ENCODE peak calls at places on chromosomes 2 and 18, in seven cellular contexts. One of them, this sample, is unnamed.

GRCh38 chr18:33744032-33744697 is 166.1 kb downstream of the ASXL3 start:
- DNase-seq in heart right ventricle: no peak
- DNase-seq in right atrium auricular region: no peak
- DNase-seq in NCI-H1436: no peak
- DNase-seq in stimulated activated naive CD4-positive, alpha-beta T cell: no peak
- DNase-seq in H1: no peak
- DNase-seq in RKO: no peak
- DNase-seq in this sample: no peak

GRCh38 chr2:8009010-8009597 is 672.8 kb upstream of the ID2 start:
- DNase-seq in right atrium auricular region: peak; percentile 55
- DNase-seq in heart right ventricle: no peak
- DNase-seq in NCI-H1436: no peak
- DNase-seq in stimulated activated naive CD4-positive, alpha-beta T cell: no peak
- DNase-seq in H1: peak; percentile 16
- DNase-seq in RKO: peak; percentile 59
- DNase-seq in this sample: no peak

GRCh38 chr2:20595439-20596192 is 55.3 kb downstream of the HS1BP3 start:
- DNase-seq in H1: no peak
- DNase-seq in heart right ventricle: no peak
- DNase-seq in stimulated activated naive CD4-positive, alpha-beta T cell: no peak
- DNase-seq in NCI-H1436: no peak
- DNase-seq in RKO: no peak
- DNase-seq in right atrium auricular region: peak; percentile 59
- DNase-seq in this sample: no peak

GRCh38 chr2:189293164-189293563 is 113.6 kb upstream of the COL5A2 start:
- DNase-seq in stimulated activated naive CD4-positive, alpha-beta T cell: no peak
- DNase-seq in heart right ventricle: no peak
- DNase-seq in H1: no peak
- DNase-seq in NCI-H1436: no peak
- DNase-seq in RKO: no peak
- DNase-seq in right atrium auricular region: no peak
- DNase-seq in this sample: no peak

GRCh38 chr2:219249203-219249980 is 3.7 kb upstream of the TUBA4B start:
- DNase-seq in H1: no peak
- DNase-seq in heart right ventricle: peak; percentile 76
- DNase-seq in NCI-H1436: peak; percentile 17
- DNase-seq in right atrium auricular region: peak; percentile 69
- DNase-seq in RKO: peak; percentile 71
- DNase-seq in stimulated activated naive CD4-positive, alpha-beta T cell: peak; percentile 41
- DNase-seq in this sample: peak; percentile 37

GRCh38 chr2:38264649-38265322 is 112.3 kb downstream of the ATL2 start:
- DNase-seq in heart right ventricle: no peak
- DNase-seq in H1: no peak
- DNase-seq in right atrium auricular region: no peak
- DNase-seq in NCI-H1436: no peak
- DNase-seq in RKO: no peak
- DNase-seq in stimulated activated naive CD4-positive, alpha-beta T cell: no peak
- DNase-seq in this sample: no peak

GRCh38 chr2:235724964-235725603 is 231.2 kb downstream of the AGAP1 start:
- DNase-seq in heart right ventricle: peak; percentile 68
- DNase-seq in RKO: no peak
- DNase-seq in NCI-H1436: no peak
- DNase-seq in H1: no peak
- DNase-seq in stimulated activated naive CD4-positive, alpha-beta T cell: no peak
- DNase-seq in right atrium auricular region: peak; percentile 86
- DNase-seq in this sample: no peak

GRCh38 chr18:9738266-9738969 is 30.3 kb downstream of the RAB31 start:
- DNase-seq in heart right ventricle: no peak
- DNase-seq in NCI-H1436: no peak
- DNase-seq in H1: no peak
- DNase-seq in RKO: no peak
- DNase-seq in stimulated activated naive CD4-positive, alpha-beta T cell: no peak
- DNase-seq in right atrium auricular region: no peak
- DNase-seq in this sample: no peak

GRCh38 chr2:8088810-8089209 is 593.0 kb upstream of the ID2 start:
- DNase-seq in heart right ventricle: no peak
- DNase-seq in NCI-H1436: no peak
- DNase-seq in stimulated activated naive CD4-positive, alpha-beta T cell: no peak
- DNase-seq in H1: no peak
- DNase-seq in right atrium auricular region: no peak
- DNase-seq in RKO: no peak
- DNase-seq in this sample: no peak

GRCh38 chr2:25078171-25079049 is 36.5 kb downstream of the EFR3B start:
- DNase-seq in stimulated activated naive CD4-positive, alpha-beta T cell: no peak
- DNase-seq in heart right ventricle: peak; percentile 35
- DNase-seq in RKO: peak; percentile 19
- DNase-seq in right atrium auricular region: no peak
- DNase-seq in H1: no peak
- DNase-seq in NCI-H1436: no peak
- DNase-seq in this sample: no peak

GRCh38 chr18:79784965-79785770 is 12.6 kb upstream of the KCNG2 start:
- DNase-seq in RKO: peak; percentile 23
- DNase-seq in heart right ventricle: no peak
- DNase-seq in NCI-H1436: no peak
- DNase-seq in right atrium auricular region: no peak
- DNase-seq in H1: no peak
- DNase-seq in stimulated activated naive CD4-positive, alpha-beta T cell: no peak
- DNase-seq in this sample: no peak

GRCh38 chr2:101725515-101726192 is 28.1 kb downstream of the MAP4K4 start:
- DNase-seq in RKO: no peak
- DNase-seq in NCI-H1436: no peak
- DNase-seq in H1: peak; percentile 63
- DNase-seq in heart right ventricle: no peak
- DNase-seq in stimulated activated naive CD4-positive, alpha-beta T cell: no peak
- DNase-seq in right atrium auricular region: no peak
- DNase-seq in this sample: no peak

GRCh38 chr2:16121986-16122390 is 181.6 kb downstream of the MYCN start:
- DNase-seq in NCI-H1436: no peak
- DNase-seq in heart right ventricle: no peak
- DNase-seq in RKO: no peak
- DNase-seq in right atrium auricular region: no peak
- DNase-seq in stimulated activated naive CD4-positive, alpha-beta T cell: no peak
- DNase-seq in H1: peak; percentile 19
- DNase-seq in this sample: no peak

GRCh38 chr18:8858888-8859511 is 153.6 kb downstream of the MTCL1 start:
- DNase-seq in heart right ventricle: no peak
- DNase-seq in H1: no peak
- DNase-seq in RKO: peak; percentile 85
- DNase-seq in stimulated activated naive CD4-positive, alpha-beta T cell: no peak
- DNase-seq in right atrium auricular region: no peak
- DNase-seq in NCI-H1436: no peak
- DNase-seq in this sample: no peak

GRCh38 chr2:45000341-45000901 is 8.8 kb downstream of the SIX2 start:
- DNase-seq in stimulated activated naive CD4-positive, alpha-beta T cell: no peak
- DNase-seq in H1: no peak
- DNase-seq in NCI-H1436: no peak
- DNase-seq in heart right ventricle: no peak
- DNase-seq in right atrium auricular region: no peak
- DNase-seq in RKO: no peak
- DNase-seq in this sample: no peak

GRCh38 chr2:43333096-43333655 is 106.8 kb upstream of the ZFP36L2 start:
- DNase-seq in RKO: no peak
- DNase-seq in stimulated activated naive CD4-positive, alpha-beta T cell: no peak
- DNase-seq in H1: no peak
- DNase-seq in heart right ventricle: no peak
- DNase-seq in NCI-H1436: no peak
- DNase-seq in right atrium auricular region: no peak
- DNase-seq in this sample: no peak

GRCh38 chr2:84077504-84077903 is 381.6 kb downstream of the SUCLG1 start:
- DNase-seq in NCI-H1436: no peak
- DNase-seq in stimulated activated naive CD4-positive, alpha-beta T cell: no peak
- DNase-seq in H1: no peak
- DNase-seq in RKO: peak; percentile 41
- DNase-seq in right atrium auricular region: no peak
- DNase-seq in heart right ventricle: no peak
- DNase-seq in this sample: no peak

GRCh38 chr2:9781252-9781651 is 62.0 kb upstream of the TAF1B start:
- DNase-seq in right atrium auricular region: no peak
- DNase-seq in heart right ventricle: no peak
- DNase-seq in NCI-H1436: no peak
- DNase-seq in stimulated activated naive CD4-positive, alpha-beta T cell: no peak
- DNase-seq in RKO: no peak
- DNase-seq in H1: no peak
- DNase-seq in this sample: no peak

GRCh38 chr2:74739129-74739528 is 85.1 kb downstream of the SEMA4F start:
- DNase-seq in NCI-H1436: no peak
- DNase-seq in heart right ventricle: no peak
- DNase-seq in RKO: no peak
- DNase-seq in right atrium auricular region: no peak
- DNase-seq in H1: no peak
- DNase-seq in stimulated activated naive CD4-positive, alpha-beta T cell: no peak
- DNase-seq in this sample: no peak

GRCh38 chr2:172972005-172972619 is 103.5 kb upstream of the MAP3K20 start:
- DNase-seq in right atrium auricular region: no peak
- DNase-seq in heart right ventricle: peak; percentile 27
- DNase-seq in RKO: peak; percentile 57
- DNase-seq in stimulated activated naive CD4-positive, alpha-beta T cell: no peak
- DNase-seq in H1: peak; percentile 79
- DNase-seq in NCI-H1436: peak; percentile 27
- DNase-seq in this sample: peak; percentile 25

GRCh38 chr2:121803503-121803902 is 48.1 kb downstream of the TSN start:
- DNase-seq in H1: no peak
- DNase-seq in RKO: no peak
- DNase-seq in right atrium auricular region: no peak
- DNase-seq in stimulated activated naive CD4-positive, alpha-beta T cell: no peak
- DNase-seq in NCI-H1436: no peak
- DNase-seq in heart right ventricle: no peak
- DNase-seq in this sample: no peak

GRCh38 chr2:174035981-174036742 is 71.0 kb upstream of the SP3 start:
- DNase-seq in heart right ventricle: no peak
- DNase-seq in stimulated activated naive CD4-positive, alpha-beta T cell: no peak
- DNase-seq in RKO: peak; percentile 12
- DNase-seq in right atrium auricular region: peak; percentile 72
- DNase-seq in NCI-H1436: no peak
- DNase-seq in H1: no peak
- DNase-seq in this sample: no peak

GRCh38 chr2:10833021-10833420 is 20.4 kb upstream of the PDIA6 start:
- DNase-seq in RKO: no peak
- DNase-seq in NCI-H1436: no peak
- DNase-seq in H1: no peak
- DNase-seq in stimulated activated naive CD4-positive, alpha-beta T cell: no peak
- DNase-seq in right atrium auricular region: no peak
- DNase-seq in heart right ventricle: no peak
- DNase-seq in this sample: no peak

GRCh38 chr2:238265605-238266004 is 22.8 kb downstream of the PER2 start:
- DNase-seq in heart right ventricle: no peak
- DNase-seq in stimulated activated naive CD4-positive, alpha-beta T cell: no peak
- DNase-seq in H1: no peak
- DNase-seq in RKO: no peak
- DNase-seq in NCI-H1436: no peak
- DNase-seq in right atrium auricular region: no peak
- DNase-seq in this sample: no peak

GRCh38 chr2:160606336-160606735 is 112.7 kb upstream of the RBMS1 start:
- DNase-seq in H1: no peak
- DNase-seq in stimulated activated naive CD4-positive, alpha-beta T cell: no peak
- DNase-seq in heart right ventricle: no peak
- DNase-seq in right atrium auricular region: no peak
- DNase-seq in RKO: no peak
- DNase-seq in NCI-H1436: no peak
- DNase-seq in this sample: no peak

GRCh38 chr2:98379311-98380202 is 33.3 kb downstream of the CNGA3 start:
- DNase-seq in heart right ventricle: no peak
- DNase-seq in RKO: no peak
- DNase-seq in H1: peak; percentile 34
- DNase-seq in stimulated activated naive CD4-positive, alpha-beta T cell: no peak
- DNase-seq in NCI-H1436: no peak
- DNase-seq in right atrium auricular region: no peak
- DNase-seq in this sample: no peak

GRCh38 chr2:125721072-125721721 is 934.8 kb upstream of the GYPC start:
- DNase-seq in H1: no peak
- DNase-seq in NCI-H1436: no peak
- DNase-seq in stimulated activated naive CD4-positive, alpha-beta T cell: no peak
- DNase-seq in RKO: no peak
- DNase-seq in heart right ventricle: no peak
- DNase-seq in right atrium auricular region: no peak
- DNase-seq in this sample: no peak

GRCh38 chr2:156429211-156429610 is 7.0 kb upstream of the GPD2 start:
- DNase-seq in stimulated activated naive CD4-positive, alpha-beta T cell: no peak
- DNase-seq in NCI-H1436: no peak
- DNase-seq in H1: no peak
- DNase-seq in heart right ventricle: no peak
- DNase-seq in RKO: no peak
- DNase-seq in right atrium auricular region: no peak
- DNase-seq in this sample: no peak

GRCh38 chr2:231522418-231523180 is 7.6 kb downstream of the NMUR1 start:
- DNase-seq in right atrium auricular region: no peak
- DNase-seq in H1: no peak
- DNase-seq in stimulated activated naive CD4-positive, alpha-beta T cell: no peak
- DNase-seq in RKO: no peak
- DNase-seq in NCI-H1436: no peak
- DNase-seq in heart right ventricle: no peak
- DNase-seq in this sample: no peak

GRCh38 chr2:166234112-166234846 is 106.5 kb upstream of the SCN1A start:
- DNase-seq in heart right ventricle: no peak
- DNase-seq in right atrium auricular region: no peak
- DNase-seq in stimulated activated naive CD4-positive, alpha-beta T cell: no peak
- DNase-seq in NCI-H1436: no peak
- DNase-seq in RKO: no peak
- DNase-seq in H1: no peak
- DNase-seq in this sample: no peak

GRCh38 chr2:200507179-200507578 is 2.7 kb downstream of the KCTD18 start:
- DNase-seq in heart right ventricle: no peak
- DNase-seq in H1: no peak
- DNase-seq in NCI-H1436: no peak
- DNase-seq in stimulated activated naive CD4-positive, alpha-beta T cell: no peak
- DNase-seq in right atrium auricular region: no peak
- DNase-seq in RKO: no peak
- DNase-seq in this sample: no peak

GRCh38 chr18:48687694-48688042 is 148.8 kb downstream of the CTIF start:
- DNase-seq in NCI-H1436: no peak
- DNase-seq in heart right ventricle: no peak
- DNase-seq in H1: no peak
- DNase-seq in stimulated activated naive CD4-positive, alpha-beta T cell: no peak
- DNase-seq in RKO: no peak
- DNase-seq in right atrium auricular region: no peak
- DNase-seq in this sample: peak; percentile 31

GRCh38 chr2:37555457-37555856 is 116.0 kb downstream of the CDC42EP3 start:
- DNase-seq in stimulated activated naive CD4-positive, alpha-beta T cell: no peak
- DNase-seq in H1: no peak
- DNase-seq in right atrium auricular region: no peak
- DNase-seq in RKO: no peak
- DNase-seq in heart right ventricle: no peak
- DNase-seq in NCI-H1436: no peak
- DNase-seq in this sample: peak; percentile 30